ENCODE peak calls at places on chromosomes 5 and 9, in four cellular contexts. One of them, this sample, is unnamed.

GRCh38 chr5:172904643-172905345 is 54.4 kb upstream of the RPL26L1 start:
- DNase-seq in activated CD8-positive, alpha-beta memory T cell treated with anti-CD3 and anti-CD28 coated beads, Interleukin-2, amount 50 U/mL, for 48 hours: no peak
- DNase-seq in SK-N-DZ: no peak
- DNase-seq in ELF-1: peak; percentile 90
- DNase-seq in this sample: no peak

GRCh38 chr5:138953370-138954256 is 78.5 kb upstream of the LRRTM2 start:
- DNase-seq in SK-N-DZ: peak; percentile 94
- DNase-seq in activated CD8-positive, alpha-beta memory T cell treated with anti-CD3 and anti-CD28 coated beads, Interleukin-2, amount 50 U/mL, for 48 hours: no peak
- DNase-seq in ELF-1: no peak
- DNase-seq in this sample: peak; percentile 76

GRCh38 chr5:124995451-124995850 is 249.0 kb upstream of the ZNF608 start:
- DNase-seq in ELF-1: no peak
- DNase-seq in SK-N-DZ: no peak
- DNase-seq in activated CD8-positive, alpha-beta memory T cell treated with anti-CD3 and anti-CD28 coated beads, Interleukin-2, amount 50 U/mL, for 48 hours: no peak
- DNase-seq in this sample: no peak

GRCh38 chr9:138025417-138025816 is 147.8 kb downstream of the CACNA1B start:
- DNase-seq in activated CD8-positive, alpha-beta memory T cell treated with anti-CD3 and anti-CD28 coated beads, Interleukin-2, amount 50 U/mL, for 48 hours: no peak
- DNase-seq in SK-N-DZ: no peak
- DNase-seq in ELF-1: no peak
- DNase-seq in this sample: no peak

GRCh38 chr9:130128251-130128650 is 44.0 kb upstream of the NCS1 start:
- DNase-seq in activated CD8-positive, alpha-beta memory T cell treated with anti-CD3 and anti-CD28 coated beads, Interleukin-2, amount 50 U/mL, for 48 hours: peak; percentile 81
- DNase-seq in ELF-1: no peak
- DNase-seq in SK-N-DZ: no peak
- DNase-seq in this sample: no peak

GRCh38 chr5:169367861-169368260 is 66.9 kb upstream of the SLIT3 start:
- DNase-seq in activated CD8-positive, alpha-beta memory T cell treated with anti-CD3 and anti-CD28 coated beads, Interleukin-2, amount 50 U/mL, for 48 hours: no peak
- DNase-seq in ELF-1: no peak
- DNase-seq in SK-N-DZ: no peak
- DNase-seq in this sample: no peak

GRCh38 chr9:109894921-109895758 is 115.1 kb downstream of the PALM2AKAP2 start:
- DNase-seq in SK-N-DZ: no peak
- DNase-seq in activated CD8-positive, alpha-beta memory T cell treated with anti-CD3 and anti-CD28 coated beads, Interleukin-2, amount 50 U/mL, for 48 hours: peak; percentile 63
- DNase-seq in ELF-1: no peak
- DNase-seq in this sample: no peak

GRCh38 chr9:135503371-135504261 is 3.1 kb downstream of the MRPS2 start:
- DNase-seq in ELF-1: no peak
- DNase-seq in activated CD8-positive, alpha-beta memory T cell treated with anti-CD3 and anti-CD28 coated beads, Interleukin-2, amount 50 U/mL, for 48 hours: no peak
- DNase-seq in SK-N-DZ: no peak
- DNase-seq in this sample: no peak

GRCh38 chr5:132260714-132261615 is 3.5 kb downstream of the PDLIM4 start:
- DNase-seq in activated CD8-positive, alpha-beta memory T cell treated with anti-CD3 and anti-CD28 coated beads, Interleukin-2, amount 50 U/mL, for 48 hours: peak; percentile 75
- DNase-seq in ELF-1: no peak
- DNase-seq in SK-N-DZ: no peak
- DNase-seq in this sample: peak; percentile 1

GRCh38 chr9:124522121-124523098 is 15.2 kb upstream of the NR5A1 start:
- DNase-seq in activated CD8-positive, alpha-beta memory T cell treated with anti-CD3 and anti-CD28 coated beads, Interleukin-2, amount 50 U/mL, for 48 hours: no peak
- DNase-seq in SK-N-DZ: no peak
- DNase-seq in ELF-1: peak; percentile 68
- DNase-seq in this sample: no peak

GRCh38 chr5:74934949-74935751 is 69.0 kb upstream of the FAM169A start:
- DNase-seq in activated CD8-positive, alpha-beta memory T cell treated with anti-CD3 and anti-CD28 coated beads, Interleukin-2, amount 50 U/mL, for 48 hours: peak; percentile 53
- DNase-seq in ELF-1: peak; percentile 34
- DNase-seq in SK-N-DZ: no peak
- DNase-seq in this sample: peak; percentile 34

GRCh38 chr5:68395844-68396523 is 180.4 kb downstream of the PIK3R1 start:
- DNase-seq in SK-N-DZ: no peak
- DNase-seq in activated CD8-positive, alpha-beta memory T cell treated with anti-CD3 and anti-CD28 coated beads, Interleukin-2, amount 50 U/mL, for 48 hours: no peak
- DNase-seq in ELF-1: no peak
- DNase-seq in this sample: no peak

GRCh38 chr9:134442486-134443168 is 116.4 kb downstream of the RXRA start:
- DNase-seq in ELF-1: peak; percentile 31
- DNase-seq in activated CD8-positive, alpha-beta memory T cell treated with anti-CD3 and anti-CD28 coated beads, Interleukin-2, amount 50 U/mL, for 48 hours: peak; percentile 62
- DNase-seq in SK-N-DZ: peak; percentile 62
- DNase-seq in this sample: peak; percentile 66

GRCh38 chr5:135129307-135129706 is 95.3 kb upstream of the PITX1 start:
- DNase-seq in SK-N-DZ: no peak
- DNase-seq in activated CD8-positive, alpha-beta memory T cell treated with anti-CD3 and anti-CD28 coated beads, Interleukin-2, amount 50 U/mL, for 48 hours: no peak
- DNase-seq in ELF-1: no peak
- DNase-seq in this sample: no peak

GRCh38 chr9:8647824-8648223 is 848.2 kb upstream of the DMAC1 start:
- DNase-seq in SK-N-DZ: no peak
- DNase-seq in activated CD8-positive, alpha-beta memory T cell treated with anti-CD3 and anti-CD28 coated beads, Interleukin-2, amount 50 U/mL, for 48 hours: no peak
- DNase-seq in ELF-1: no peak
- DNase-seq in this sample: no peak

GRCh38 chr5:86684222-86684621 is 66.5 kb downstream of the COX7C start:
- DNase-seq in activated CD8-positive, alpha-beta memory T cell treated with anti-CD3 and anti-CD28 coated beads, Interleukin-2, amount 50 U/mL, for 48 hours: no peak
- DNase-seq in SK-N-DZ: no peak
- DNase-seq in ELF-1: no peak
- DNase-seq in this sample: no peak

GRCh38 chr9:2662496-2662895 is 40.9 kb downstream of the VLDLR start:
- DNase-seq in activated CD8-positive, alpha-beta memory T cell treated with anti-CD3 and anti-CD28 coated beads, Interleukin-2, amount 50 U/mL, for 48 hours: no peak
- DNase-seq in SK-N-DZ: no peak
- DNase-seq in ELF-1: peak; percentile 64
- DNase-seq in this sample: no peak

GRCh38 chr5:76691470-76692273 is 24.3 kb upstream of the F2R start:
- DNase-seq in SK-N-DZ: no peak
- DNase-seq in ELF-1: peak; percentile 23
- DNase-seq in activated CD8-positive, alpha-beta memory T cell treated with anti-CD3 and anti-CD28 coated beads, Interleukin-2, amount 50 U/mL, for 48 hours: no peak
- DNase-seq in this sample: no peak

This sample was measured in retina.